ENCODE peak calls at places on chromosome 17, in nine cellular contexts. K is IMR-90, N is stomach, Z is lower leg skin, M is GM12891, P is H1, T is Peyer's patch, H is suprapubic skin, X is right lobe of liver. B is an unnamed sample.

GRCh38 chr17:61411114-61411943 is 11.7 kb downstream of the TBX2 start:
- DNase-seq in Z (peak), H (peak), K (peak), X (peak), M (peak), T (peak), P (peak), N (peak), B (peak)

GRCh38 chr17:74584714-74585113 is 7.4 kb downstream of the CD300LD start:
- DNase-seq in Z (no peak), N (no peak), P (no peak), K (no peak), M (no peak), H (no peak), X (no peak), T (no peak), B (no peak)

GRCh38 chr17:42797067-42798007 is 1.2 kb downstream of the COA3 start:
- DNase-seq in N (peak), H (no peak), T (peak), Z (no peak), X (no peak), M (no peak), K (no peak), P (no peak), B (no peak)

GRCh38 chr17:34269969-34270368 is at the start of gene CCL7:
- DNase-seq in H (no peak), P (no peak), M (no peak), N (no peak), Z (no peak), X (no peak), K (peak), T (no peak), B (no peak)

GRCh38 chr17:37273419-37274051 is 102.2 kb upstream of the C17orf78 start:
- DNase-seq in Z (no peak), H (no peak), K (peak), T (no peak), M (no peak), P (no peak), N (no peak), X (no peak), B (peak)

GRCh38 chr17:68011199-68011665 is 15.0 kb upstream of the C17orf58 start:
- DNase-seq in T (peak), K (no peak), N (peak), Z (no peak), P (peak), X (peak), M (peak), H (no peak), B (peak)

GRCh38 chr17:73030501-73030911 is 62.0 kb downstream of the SLC39A11 start:
- DNase-seq in M (no peak), X (peak), K (peak), H (no peak), Z (no peak), N (peak), T (no peak), P (no peak), B (no peak)

GRCh38 chr17:34556384-34556783 is 23.0 kb upstream of the TMEM132E start:
- DNase-seq in X (no peak), T (no peak), K (peak), Z (no peak), N (no peak), P (peak), M (no peak), H (no peak), B (no peak)

GRCh38 chr17:7656958-7657715 is 6.4 kb downstream of the ATP1B2 start:
- DNase-seq in X (peak), N (no peak), M (no peak), P (peak), T (no peak), Z (no peak), K (no peak), H (no peak), B (no peak)

GRCh38 chr17:50469005-50469605 is 425 bp upstream of the CHAD start:
- DNase-seq in Z (no peak), N (no peak), X (no peak), K (no peak), P (no peak), H (no peak), T (no peak), M (no peak), B (no peak)

GRCh38 chr17:55314061-55314783 is 49.5 kb downstream of the HLF start:
- DNase-seq in T (no peak), X (no peak), M (no peak), Z (no peak), K (no peak), N (no peak), P (no peak), H (no peak), B (no peak)

GRCh38 chr17:76833034-76833689 is 35.0 kb upstream of the MGAT5B start:
- DNase-seq in P (no peak), T (no peak), H (no peak), X (no peak), Z (no peak), M (no peak), N (no peak), K (no peak), B (no peak)

GRCh38 chr17:8031261-8031661 is 7.6 kb upstream of the ALOX15B start:
- DNase-seq in X (no peak), M (no peak), Z (peak), K (no peak), N (no peak), H (no peak), T (no peak), P (no peak), B (no peak)

GRCh38 chr17:31283841-31284240 is 13.2 kb downstream of the OMG start:
- DNase-seq in Z (no peak), H (no peak), T (no peak), P (no peak), X (no peak), M (no peak), K (no peak), N (no peak), B (no peak)

GRCh38 chr17:80782536-80783427 is 208.9 kb upstream of the CHMP6 start:
- DNase-seq in M (no peak), X (no peak), K (peak), Z (peak), P (no peak), T (peak), N (no peak), H (peak), B (no peak)

GRCh38 chr17:16381496-16381820 is 567 bp downstream of the UBB start:
- DNase-seq in P (no peak), M (no peak), N (no peak), T (no peak), X (no peak), K (peak), Z (no peak), H (no peak), B (no peak)

GRCh38 chr17:16379654-16380053 is 1.2 kb upstream of the UBB start:
- DNase-seq in P (no peak), K (no peak), T (no peak), Z (no peak), N (no peak), M (no peak), X (no peak), H (no peak), B (no peak)

GRCh38 chr17:16380640-16381495 is at the start of gene UBB:
- DNase-seq in T (peak), P (peak), K (peak), H (peak), M (peak), N (peak), X (peak), Z (peak), B (peak)

GRCh38 chr17:16384557-16384956 is 3.7 kb downstream of the UBB start:
- DNase-seq in T (no peak), P (no peak), K (no peak), Z (no peak), X (no peak), H (no peak), N (no peak), M (no peak), B (no peak)

GRCh38 chr17:16383216-16383615 is 2.3 kb downstream of the UBB start:
- DNase-seq in Z (no peak), T (no peak), P (no peak), H (no peak), K (no peak), M (no peak), X (no peak), N (no peak), B (no peak)
- TF ChIP-seq POLR2A in Z (no peak), T (no peak), P (no peak), H (no peak), K (peak), M (peak), X (no peak), N (no peak), B (no peak)

DNA sequence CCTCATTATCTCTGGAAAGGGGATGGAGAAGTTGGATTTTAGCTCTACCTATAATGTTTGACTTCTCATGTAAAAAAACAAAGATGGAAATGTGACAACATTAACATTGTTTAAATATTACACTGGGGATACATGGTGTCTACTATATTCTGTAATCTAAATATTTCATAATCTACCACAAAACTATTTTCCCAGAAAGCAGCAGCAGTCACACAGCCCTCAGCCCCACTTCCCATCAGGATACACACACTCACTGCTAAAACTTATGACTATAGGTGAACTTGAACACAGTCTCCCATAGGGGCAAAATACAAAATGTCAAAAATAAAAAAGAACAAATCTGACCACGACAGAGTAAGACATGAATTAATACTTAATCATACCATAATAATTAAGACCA is 95.7 kb downstream of the KANSL1 start:
- DNase-seq in N (no peak), M (no peak), X (no peak), T (no peak), H (no peak), Z (no peak), P (no peak), K (peak), B (no peak)
- TF ChIP-seq POLR2A in N (no peak), M (no peak), X (no peak), T (no peak), H (no peak), Z (no peak), P (no peak), K (no peak), B (no peak)

GRCh38 chr17:44280383-44280782 is 12.4 kb upstream of the SLC4A1 start:
- DNase-seq in K (no peak), N (no peak), X (no peak), H (no peak), M (no peak), P (no peak), T (no peak), Z (no peak), B (no peak)

GRCh38 chr17:44284024-44284400 is 16.1 kb upstream of the SLC4A1 start:
- DNase-seq in X (no peak), H (no peak), N (no peak), T (no peak), K (no peak), P (no peak), M (no peak), Z (no peak), B (no peak)

GRCh38 chr17:44283374-44284023 is 15.6 kb upstream of the SLC4A1 start:
- DNase-seq in K (no peak), T (no peak), P (no peak), H (no peak), X (no peak), M (no peak), Z (no peak), N (no peak), B (no peak)

GRCh38 chr17:44279586-44280344 is 11.8 kb upstream of the SLC4A1 start:
- DNase-seq in N (peak), Z (no peak), X (peak), K (peak), H (no peak), M (no peak), P (peak), T (no peak), B (peak)

DNA sequence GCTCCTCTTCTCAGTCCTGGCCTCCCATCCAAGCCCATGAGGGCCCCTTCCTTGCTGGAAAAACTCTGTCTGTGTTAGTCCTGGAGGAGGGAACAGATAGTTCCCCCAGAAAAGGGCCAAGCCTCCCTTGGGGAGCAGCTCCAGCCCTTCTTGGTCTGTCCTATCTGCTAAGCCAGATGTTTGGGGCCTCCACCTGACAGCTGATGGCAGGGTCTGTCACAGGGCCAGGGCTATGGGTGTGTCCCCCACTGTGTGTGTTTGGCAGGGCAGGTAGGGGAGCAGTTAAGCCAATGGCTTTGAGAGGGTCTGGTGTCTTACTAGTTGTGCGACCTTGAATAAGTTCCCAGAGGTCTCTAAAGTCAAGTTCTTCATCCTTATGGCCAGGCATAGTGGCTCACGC is 13.6 kb upstream of the SLC4A1 start:
- DNase-seq in M (no peak), K (no peak), P (no peak), H (no peak), T (no peak), N (no peak), X (no peak), Z (no peak), B (no peak)
- TF ChIP-seq POLR2A in M (no peak), K (no peak), P (no peak), H (no peak), T (no peak), N (no peak), X (no peak), Z (no peak), B (no peak)

GRCh38 chr17:4715071-4715749 is 4.8 kb downstream of the ARRB2 start:
- DNase-seq in H (no peak), N (no peak), X (no peak), P (no peak), T (no peak), K (no peak), M (no peak), Z (no peak), B (no peak)
- TF ChIP-seq POLR2A in H (no peak), N (no peak), X (no peak), P (no peak), T (no peak), K (no peak), M (no peak), Z (no peak), B (no peak)

GRCh38 chr17:82215972-82216300 is 3.3 kb upstream of the CCDC57 start:
- DNase-seq in T (peak), P (no peak), N (no peak), M (no peak), K (no peak), Z (no peak), H (no peak), X (no peak), B (no peak)

GRCh38 chr17:82215095-82215971 is 2.7 kb upstream of the CCDC57 start:
- DNase-seq in X (no peak), P (no peak), T (peak), K (no peak), M (no peak), Z (peak), H (no peak), N (no peak), B (no peak)

GRCh38 chr17:82217530-82218204 is 5.0 kb upstream of the CCDC57 start:
- DNase-seq in P (no peak), H (no peak), X (peak), T (peak), N (peak), K (peak), Z (peak), M (no peak), B (peak)

GRCh38 chr17:82217120-82217529 is 4.5 kb upstream of the CCDC57 start:
- DNase-seq in Z (peak), M (no peak), T (peak), H (no peak), N (no peak), K (no peak), X (peak), P (no peak), B (peak)

GRCh38 chr17:82216301-82217119 is 3.9 kb upstream of the CCDC57 start:
- DNase-seq in H (no peak), P (no peak), X (peak), T (peak), K (peak), M (no peak), N (peak), Z (peak), B (peak)
- TF ChIP-seq POLR2A in H (no peak), P (no peak), X (peak), T (no peak), K (no peak), M (no peak), N (no peak), Z (no peak), B (peak)